ENCODE peak calls at places on chromosome 22, in five cellular contexts. One of them, this sample, is unnamed.

GRCh38 chr22:19579880-19580279 is 55.7 kb upstream of the CLDN5 start:
- DNase-seq in CD8-positive, alpha-beta memory T cell: no peak
- DNase-seq in mesendoderm: no peak
- DNase-seq in CD4-positive, alpha-beta memory T cell: peak; percentile 7
- DNase-seq in HepG2: no peak
- DNase-seq in this sample: peak; percentile 74

GRCh38 chr22:35830305-35830704 is 112.6 kb downstream of the APOL5 start:
- DNase-seq in HepG2: no peak
- DNase-seq in CD4-positive, alpha-beta memory T cell: no peak
- DNase-seq in mesendoderm: no peak
- DNase-seq in CD8-positive, alpha-beta memory T cell: no peak
- DNase-seq in this sample: no peak

GRCh38 chr22:30575011-30575671 is 676 bp upstream of the GAL3ST1 start:
- DNase-seq in HepG2: no peak
- DNase-seq in CD8-positive, alpha-beta memory T cell: no peak
- DNase-seq in mesendoderm: peak; percentile 54
- DNase-seq in CD4-positive, alpha-beta memory T cell: no peak
- DNase-seq in this sample: no peak

GRCh38 chr22:37224757-37225420 is 12.6 kb upstream of the SSTR3 start:
- DNase-seq in CD8-positive, alpha-beta memory T cell: no peak
- DNase-seq in mesendoderm: no peak
- DNase-seq in CD4-positive, alpha-beta memory T cell: no peak
- DNase-seq in HepG2: no peak
- DNase-seq in this sample: no peak

GRCh38 chr22:39204216-39204615 is 40.6 kb downstream of the PDGFB start:
- DNase-seq in CD4-positive, alpha-beta memory T cell: no peak
- DNase-seq in mesendoderm: no peak
- DNase-seq in CD8-positive, alpha-beta memory T cell: no peak
- DNase-seq in HepG2: no peak
- DNase-seq in this sample: no peak

GRCh38 chr22:39671936-39672335 is 101.4 kb downstream of the CACNA1I start:
- DNase-seq in HepG2: no peak
- DNase-seq in mesendoderm: no peak
- DNase-seq in CD8-positive, alpha-beta memory T cell: no peak
- DNase-seq in CD4-positive, alpha-beta memory T cell: no peak
- DNase-seq in this sample: no peak

GRCh38 chr22:17969732-17970131 is 54.6 kb downstream of the MICAL3 start:
- DNase-seq in mesendoderm: peak; percentile 76
- DNase-seq in CD8-positive, alpha-beta memory T cell: no peak
- DNase-seq in HepG2: no peak
- DNase-seq in CD4-positive, alpha-beta memory T cell: no peak
- DNase-seq in this sample: no peak

GRCh38 chr22:27399161-27399560 is 402.4 kb downstream of the MN1 start:
- DNase-seq in CD8-positive, alpha-beta memory T cell: no peak
- DNase-seq in mesendoderm: no peak
- DNase-seq in HepG2: no peak
- DNase-seq in CD4-positive, alpha-beta memory T cell: no peak
- DNase-seq in this sample: no peak

GRCh38 chr22:19495562-19496323 is 16.0 kb downstream of the CDC45 start:
- DNase-seq in CD4-positive, alpha-beta memory T cell: peak; percentile 16
- DNase-seq in HepG2: peak; percentile 32
- DNase-seq in CD8-positive, alpha-beta memory T cell: peak; percentile 41
- DNase-seq in mesendoderm: peak; percentile 44
- DNase-seq in this sample: peak; percentile 68

GRCh38 chr22:37827056-37827455 is 3.9 kb downstream of the GALR3 start:
- DNase-seq in mesendoderm: no peak
- DNase-seq in CD4-positive, alpha-beta memory T cell: no peak
- DNase-seq in CD8-positive, alpha-beta memory T cell: no peak
- DNase-seq in HepG2: no peak
- DNase-seq in this sample: no peak

GRCh38 chr22:44384981-44385610 is 72.3 kb upstream of the SHISAL1 start:
- DNase-seq in mesendoderm: no peak
- DNase-seq in CD8-positive, alpha-beta memory T cell: no peak
- DNase-seq in CD4-positive, alpha-beta memory T cell: no peak
- DNase-seq in HepG2: no peak
- DNase-seq in this sample: no peak

GRCh38 chr22:37894939-37895670 is 11.0 kb upstream of the MICALL1 start:
- DNase-seq in HepG2: no peak
- DNase-seq in mesendoderm: peak; percentile 97
- DNase-seq in CD4-positive, alpha-beta memory T cell: no peak
- DNase-seq in CD8-positive, alpha-beta memory T cell: no peak
- DNase-seq in this sample: no peak

GRCh38 chr22:44667276-44667675 is 34.7 kb upstream of the PRR5 start:
- DNase-seq in mesendoderm: no peak
- DNase-seq in CD4-positive, alpha-beta memory T cell: no peak
- DNase-seq in CD8-positive, alpha-beta memory T cell: no peak
- DNase-seq in HepG2: no peak
- DNase-seq in this sample: no peak

GRCh38 chr22:43867839-43868652 is 5.7 kb upstream of the SULT4A1 start:
- DNase-seq in CD4-positive, alpha-beta memory T cell: no peak
- DNase-seq in HepG2: no peak
- DNase-seq in CD8-positive, alpha-beta memory T cell: no peak
- DNase-seq in mesendoderm: peak; percentile 90
- DNase-seq in this sample: no peak

GRCh38 chr22:23404689-23405365 is 175.3 kb downstream of the IGLL1 start:
- DNase-seq in CD4-positive, alpha-beta memory T cell: no peak
- DNase-seq in CD8-positive, alpha-beta memory T cell: no peak
- DNase-seq in HepG2: peak; percentile 35
- DNase-seq in mesendoderm: peak; percentile 75
- DNase-seq in this sample: no peak

GRCh38 chr22:19849800-19850481 is 4.7 kb downstream of the GNB1L start:
- DNase-seq in CD4-positive, alpha-beta memory T cell: no peak
- DNase-seq in mesendoderm: peak; percentile 82
- DNase-seq in CD8-positive, alpha-beta memory T cell: no peak
- DNase-seq in HepG2: no peak
- DNase-seq in this sample: no peak

GRCh38 chr22:39070186-39070585 is 6.9 kb upstream of the APOBEC3G start:
- DNase-seq in CD8-positive, alpha-beta memory T cell: no peak
- DNase-seq in mesendoderm: no peak
- DNase-seq in CD4-positive, alpha-beta memory T cell: no peak
- DNase-seq in HepG2: no peak
- DNase-seq in this sample: no peak

GRCh38 chr22:39974065-39974464 is 13.9 kb downstream of the TMA7B start:
- DNase-seq in mesendoderm: no peak
- DNase-seq in HepG2: no peak
- DNase-seq in CD4-positive, alpha-beta memory T cell: no peak
- DNase-seq in CD8-positive, alpha-beta memory T cell: no peak
- DNase-seq in this sample: no peak

GRCh38 chr22:23399367-23400285 is 180.5 kb downstream of the IGLL1 start:
- DNase-seq in CD4-positive, alpha-beta memory T cell: no peak
- DNase-seq in HepG2: no peak
- DNase-seq in CD8-positive, alpha-beta memory T cell: no peak
- DNase-seq in mesendoderm: no peak
- DNase-seq in this sample: no peak

GRCh38 chr22:46089426-46090041 is 60.8 kb upstream of the PPARA start:
- DNase-seq in CD8-positive, alpha-beta memory T cell: no peak
- DNase-seq in mesendoderm: no peak
- DNase-seq in CD4-positive, alpha-beta memory T cell: no peak
- DNase-seq in HepG2: no peak
- DNase-seq in this sample: no peak
- H3K4me1 ChIP-seq in CD8-positive, alpha-beta memory T cell: no peaks in the 10 kb centered on the region
- H3K4me1 ChIP-seq in mesendoderm: no peaks in the 10 kb centered on the region
- H3K4me1 ChIP-seq in CD4-positive, alpha-beta memory T cell: peaks cover 4% of the 10 kb centered on the region
- H3K4me1 ChIP-seq in HepG2: peaks cover 40% of the 10 kb centered on the region
- H3K4me1 ChIP-seq in this sample: no peaks in the 10 kb centered on the region

GRCh38 chr22:49489821-49490220 is 337.9 kb downstream of the BRD1 start:
- DNase-seq in CD4-positive, alpha-beta memory T cell: no peak
- DNase-seq in CD8-positive, alpha-beta memory T cell: no peak
- DNase-seq in mesendoderm: no peak
- DNase-seq in HepG2: no peak
- DNase-seq in this sample: no peak
- H3K4me3 ChIP-seq in CD4-positive, alpha-beta memory T cell: no peak overlapping the region
- H3K4me3 ChIP-seq in CD8-positive, alpha-beta memory T cell: no peak overlapping the region
- H3K4me3 ChIP-seq in mesendoderm: no peak overlapping the region
- H3K4me3 ChIP-seq in HepG2: no peak overlapping the region
- H3K4me3 ChIP-seq in this sample: no peak overlapping the region

GRCh38 chr22:46049726-46050450 is 72.9 kb upstream of the WNT7B start:
- DNase-seq in CD4-positive, alpha-beta memory T cell: no peak
- DNase-seq in HepG2: no peak
- DNase-seq in CD8-positive, alpha-beta memory T cell: no peak
- DNase-seq in mesendoderm: no peak
- DNase-seq in this sample: no peak
- H3K4me1 ChIP-seq in CD4-positive, alpha-beta memory T cell: peaks cover 61% of the 10 kb centered on the region
- H3K4me1 ChIP-seq in HepG2: peaks cover 2% of the 10 kb centered on the region
- H3K4me1 ChIP-seq in CD8-positive, alpha-beta memory T cell: peaks cover 34% of the 10 kb centered on the region
- H3K4me1 ChIP-seq in mesendoderm: no peaks in the 10 kb centered on the region
- H3K4me1 ChIP-seq in this sample: peaks cover 28% of the 10 kb centered on the region

GRCh38 chr22:48554893-48555552 is 1272.7 kb downstream of the BRD1 start:
- DNase-seq in mesendoderm: peak; percentile 65
- DNase-seq in CD8-positive, alpha-beta memory T cell: no peak
- DNase-seq in HepG2: no peak
- DNase-seq in CD4-positive, alpha-beta memory T cell: no peak
- DNase-seq in this sample: no peak
- H3K4me3 ChIP-seq in mesendoderm: no peak overlapping the region
- H3K4me3 ChIP-seq in CD8-positive, alpha-beta memory T cell: no peak overlapping the region
- H3K4me3 ChIP-seq in HepG2: no peak overlapping the region
- H3K4me3 ChIP-seq in CD4-positive, alpha-beta memory T cell: no peak overlapping the region
- H3K4me3 ChIP-seq in this sample: no peak overlapping the region

GRCh38 chr22:50624347-50625130 is 3.4 kb downstream of the ARSA start:
- DNase-seq in CD8-positive, alpha-beta memory T cell: no peak
- DNase-seq in HepG2: no peak
- DNase-seq in mesendoderm: no peak
- DNase-seq in CD4-positive, alpha-beta memory T cell: no peak
- DNase-seq in this sample: no peak

GRCh38 chr22:50626314-50626855 is 1.6 kb downstream of the ARSA start:
- DNase-seq in mesendoderm: no peak
- DNase-seq in CD8-positive, alpha-beta memory T cell: no peak
- DNase-seq in CD4-positive, alpha-beta memory T cell: no peak
- DNase-seq in HepG2: no peak
- DNase-seq in this sample: no peak

GRCh38 chr22:50626856-50627451 is 998 bp downstream of the ARSA start:
- DNase-seq in CD4-positive, alpha-beta memory T cell: no peak
- DNase-seq in mesendoderm: no peak
- DNase-seq in HepG2: no peak
- DNase-seq in CD8-positive, alpha-beta memory T cell: no peak
- DNase-seq in this sample: no peak

GRCh38 chr22:50625568-50626313 is 2.2 kb downstream of the ARSA start:
- DNase-seq in mesendoderm: no peak
- DNase-seq in HepG2: no peak
- DNase-seq in CD8-positive, alpha-beta memory T cell: no peak
- DNase-seq in CD4-positive, alpha-beta memory T cell: no peak
- DNase-seq in this sample: no peak

GRCh38 chr22:50625131-50625567 is 2.8 kb downstream of the ARSA start:
- DNase-seq in HepG2: no peak
- DNase-seq in CD8-positive, alpha-beta memory T cell: no peak
- DNase-seq in CD4-positive, alpha-beta memory T cell: no peak
- DNase-seq in mesendoderm: no peak
- DNase-seq in this sample: no peak
- H3K4me1 ChIP-seq in HepG2: peaks cover 67% of the 10 kb centered on the region
- H3K4me1 ChIP-seq in CD8-positive, alpha-beta memory T cell: peaks cover 45% of the 10 kb centered on the region
- H3K4me1 ChIP-seq in CD4-positive, alpha-beta memory T cell: peaks cover 52% of the 10 kb centered on the region
- H3K4me1 ChIP-seq in mesendoderm: no peaks in the 10 kb centered on the region
- H3K4me1 ChIP-seq in this sample: peaks cover 57% of the 10 kb centered on the region

GRCh38 chr22:41238570-41239442 is 1.9 kb downstream of the CHADL start:
- DNase-seq in HepG2: no peak
- DNase-seq in CD8-positive, alpha-beta memory T cell: no peak
- DNase-seq in CD4-positive, alpha-beta memory T cell: no peak
- DNase-seq in mesendoderm: no peak
- DNase-seq in this sample: no peak
- H3K4me3 ChIP-seq in HepG2: no peak overlapping the region
- H3K4me3 ChIP-seq in CD8-positive, alpha-beta memory T cell: no peak overlapping the region
- H3K4me3 ChIP-seq in CD4-positive, alpha-beta memory T cell: no peak overlapping the region
- H3K4me3 ChIP-seq in mesendoderm: no peak overlapping the region
- H3K4me3 ChIP-seq in this sample: no peak overlapping the region

GRCh38 chr22:42754658-42755057 is 34.0 kb upstream of the A4GALT start:
- DNase-seq in CD4-positive, alpha-beta memory T cell: no peak
- DNase-seq in HepG2: peak; percentile 94
- DNase-seq in mesendoderm: no peak
- DNase-seq in CD8-positive, alpha-beta memory T cell: no peak
- DNase-seq in this sample: no peak
- H3K4me1 ChIP-seq in CD4-positive, alpha-beta memory T cell: no peaks in the 10 kb centered on the region
- H3K4me1 ChIP-seq in HepG2: peaks cover 69% of the 10 kb centered on the region
- H3K4me1 ChIP-seq in mesendoderm: no peaks in the 10 kb centered on the region
- H3K4me1 ChIP-seq in CD8-positive, alpha-beta memory T cell: no peaks in the 10 kb centered on the region
- H3K4me1 ChIP-seq in this sample: no peaks in the 10 kb centered on the region

DNA sequence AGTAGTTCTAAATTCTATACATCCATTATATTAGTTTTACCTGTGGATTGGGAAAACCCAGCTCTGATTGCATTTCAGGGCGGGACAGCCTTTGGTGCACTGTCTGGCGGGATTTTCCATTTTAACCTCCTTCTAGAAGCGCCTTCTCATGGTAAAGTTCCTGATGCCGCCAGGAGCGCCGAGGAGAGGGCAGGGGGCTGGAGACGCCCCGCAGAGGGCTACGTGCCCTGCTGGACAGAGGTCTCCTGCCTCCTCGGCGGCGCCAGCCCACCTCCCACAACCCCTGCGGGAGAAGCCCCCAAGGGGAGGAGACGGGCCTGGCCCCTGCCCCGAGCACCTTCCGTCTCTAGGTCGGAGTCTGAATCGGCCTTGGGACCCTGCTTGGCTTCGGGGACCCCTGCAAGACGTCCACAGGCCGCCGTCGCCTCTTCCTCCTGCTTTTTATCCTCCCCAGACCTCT is 1.2 kb upstream of the P2RX6 start:
- DNase-seq in HepG2: no peak
- DNase-seq in CD4-positive, alpha-beta memory T cell: no peak
- DNase-seq in mesendoderm: no peak
- DNase-seq in CD8-positive, alpha-beta memory T cell: peak; percentile 17
- DNase-seq in this sample: no peak
- H3K4me3 ChIP-seq in HepG2: peak overlapping the region; percentile 67
- H3K4me3 ChIP-seq in CD4-positive, alpha-beta memory T cell: peak overlapping the region; percentile 4
- H3K4me3 ChIP-seq in mesendoderm: peak overlapping the region; percentile 37
- H3K4me3 ChIP-seq in CD8-positive, alpha-beta memory T cell: peak overlapping the region; percentile 74
- H3K4me3 ChIP-seq in this sample: peak overlapping the region; percentile 13